ENCODE peak calls at places on chromosome 3, in nine cellular contexts. D is T-helper 9 cell; W is cardiac fibroblast; B is NCI-H1417; X is stimulated activated CD4-positive, alpha-beta T cell treated with anti-CD3 and anti-CD28 coated beads, Interleukin-2, amount 100 ng/mL, for 24 hours; F is activated T-helper 1 cell treated with Interleukin-2 at 50 U/mL for 16 hours; K is GM12864; O is NCI-H1694; Y is GM04504. M is an unnamed sample.

GRCh38 chr3:193452338-193452737 is 73.8 kb upstream of the ATP13A5 start:
- DNase-seq in D (no peak), W (peak; percentile 5), B (no peak), X (no peak), F (no peak), K (no peak), O (peak; percentile 62), Y (no peak), M (no peak)

GRCh38 chr3:73137736-73138403 is 76.4 kb downstream of the EBLN2 start:
- DNase-seq in D (no peak), W (no peak), B (no peak), X (no peak), F (no peak), K (no peak), O (no peak), Y (no peak), M (no peak)

GRCh38 chr3:40487172-40487571 is 10.2 kb downstream of the ZNF619 start:
- DNase-seq in D (no peak), W (no peak), B (no peak), X (no peak), F (no peak), K (no peak), O (no peak), Y (no peak), M (no peak)

GRCh38 chr3:30227571-30228301 is 378.7 kb upstream of the TGFBR2 start:
- DNase-seq in D (no peak), W (peak; percentile 97), B (no peak), X (no peak), F (no peak), K (no peak), O (no peak), Y (peak; percentile 64), M (no peak)

GRCh38 chr3:52046186-52046913 is 10.0 kb downstream of the DUSP7 start:
- DNase-seq in D (no peak), W (peak; percentile 99), B (no peak), X (no peak), F (no peak), K (no peak), O (no peak), Y (peak; percentile 96), M (no peak)

GRCh38 chr3:165744025-165744424 is 93.2 kb downstream of the BCHE start:
- DNase-seq in D (no peak), W (no peak), B (no peak), X (no peak), F (no peak), K (no peak), O (no peak), Y (no peak), M (no peak)

GRCh38 chr3:65729553-65729952 is 309.2 kb downstream of the MAGI1 start:
- DNase-seq in D (no peak), W (peak; percentile 78), B (no peak), X (no peak), F (no peak), K (no peak), O (no peak), Y (peak; percentile 26), M (no peak)

GRCh38 chr3:43298292-43298691 is 12.0 kb downstream of the SNRK start:
- DNase-seq in D (no peak), W (no peak), B (no peak), X (no peak), F (no peak), K (no peak), O (no peak), Y (no peak), M (no peak)

GRCh38 chr3:32310918-32311839 is 72.7 kb downstream of the CMTM8 start:
- DNase-seq in D (no peak), W (no peak), B (no peak), X (no peak), F (no peak), K (no peak), O (peak; percentile 77), Y (no peak), M (no peak)

GRCh38 chr3:160577551-160578195 is 12.3 kb upstream of the KPNA4 start:
- DNase-seq in D (no peak), W (peak; percentile 58), B (no peak), X (no peak), F (no peak), K (no peak), O (no peak), Y (no peak), M (no peak)

GRCh38 chr3:38574411-38575278 is 74.8 kb downstream of the SCN5A start:
- DNase-seq in D (no peak), W (peak; percentile 31), B (no peak), X (peak; percentile 10), F (no peak), K (no peak), O (peak; percentile 45), Y (no peak), M (no peak)

GRCh38 chr3:102151935-102152334 is 282.9 kb upstream of the ZPLD1 start:
- DNase-seq in D (no peak), W (no peak), B (no peak), X (no peak), F (no peak), K (no peak), O (no peak), Y (no peak), M (no peak)

GRCh38 chr3:11604139-11604895 is 39.4 kb downstream of the VGLL4 start:
- DNase-seq in D (no peak), W (peak; percentile 92), B (no peak), X (no peak), F (no peak), K (no peak), O (no peak), Y (no peak), M (no peak)

GRCh38 chr3:159271799-159272512 is 470.1 kb downstream of the MFSD1 start:
- DNase-seq in D (no peak), W (no peak), B (no peak), X (no peak), F (no peak), K (no peak), O (no peak), Y (no peak), M (no peak)

GRCh38 chr3:13294442-13295351 is 125.4 kb downstream of the NUP210 start:
- DNase-seq in D (no peak), W (no peak), B (no peak), X (no peak), F (no peak), K (no peak), O (no peak), Y (no peak), M (no peak)

GRCh38 chr3:79651536-79652065 is 116.2 kb downstream of the ROBO1 start:
- DNase-seq in D (no peak), W (no peak), B (peak; percentile 35), X (no peak), F (no peak), K (no peak), O (no peak), Y (no peak), M (no peak)

GRCh38 chr3:138477801-138478200 is 43.4 kb downstream of the ESYT3 start:
- DNase-seq in D (no peak), W (peak; percentile 46), B (no peak), X (no peak), F (no peak), K (no peak), O (no peak), Y (no peak), M (no peak)

GRCh38 chr3:51391566-51392300 is 648 bp downstream of the RBM15B start:
- DNase-seq in D (peak; percentile 39), W (peak; percentile 51), B (peak; percentile 57), X (peak; percentile 47), F (peak; percentile 37), K (no peak), O (no peak), Y (no peak), M (peak; percentile 74)

M was measured in CD4-positive, alpha-beta memory T cell.